ENCODE peak calls at places on chromosome 19, in five cellular contexts. One of them, this sample, is unnamed.

GRCh38 chr19:41740415-41741243 is 14.7 kb upstream of the CEACAM6 start:
- DNase-seq in pancreas: no peak
- DNase-seq in mucosa of descending colon: no peak
- DNase-seq in thyroid gland: no peak
- DNase-seq in esophagus squamous epithelium: no peak
- DNase-seq in this sample: no peak

GRCh38 chr19:47021536-47022139 is 2.0 kb downstream of the NPAS1 start:
- DNase-seq in thyroid gland: no peak
- DNase-seq in mucosa of descending colon: no peak
- DNase-seq in pancreas: no peak
- DNase-seq in esophagus squamous epithelium: no peak
- DNase-seq in this sample: no peak

GRCh38 chr19:39778763-39779162 is at the start of gene LEUTX:
- DNase-seq in pancreas: no peak
- DNase-seq in thyroid gland: no peak
- DNase-seq in esophagus squamous epithelium: no peak
- DNase-seq in mucosa of descending colon: no peak
- DNase-seq in this sample: no peak

GRCh38 chr19:7977021-7977722 is 28.3 kb downstream of the ELAVL1 start:
- DNase-seq in mucosa of descending colon: no peak
- DNase-seq in thyroid gland: no peak
- DNase-seq in esophagus squamous epithelium: no peak
- DNase-seq in pancreas: no peak
- DNase-seq in this sample: no peak

GRCh38 chr19:17332677-17333581 is 1.7 kb downstream of the ANO8 start:
- DNase-seq in thyroid gland: no peak
- DNase-seq in pancreas: no peak
- DNase-seq in esophagus squamous epithelium: no peak
- DNase-seq in mucosa of descending colon: peak; percentile 66
- DNase-seq in this sample: no peak

GRCh38 chr19:20256606-20257005 is 89.6 kb downstream of the ZNF486 start:
- DNase-seq in mucosa of descending colon: no peak
- DNase-seq in thyroid gland: peak; percentile 74
- DNase-seq in esophagus squamous epithelium: no peak
- DNase-seq in pancreas: no peak
- DNase-seq in this sample: no peak

GRCh38 chr19:18488838-18489626 is 32.8 kb downstream of the ELL start:
- DNase-seq in thyroid gland: peak; percentile 84
- DNase-seq in pancreas: peak; percentile 78
- DNase-seq in mucosa of descending colon: no peak
- DNase-seq in esophagus squamous epithelium: no peak
- DNase-seq in this sample: no peak

GRCh38 chr19:45577111-45577905 is 7.3 kb downstream of the OPA3 start:
- DNase-seq in pancreas: peak; percentile 59
- DNase-seq in mucosa of descending colon: peak; percentile 65
- DNase-seq in esophagus squamous epithelium: no peak
- DNase-seq in thyroid gland: no peak
- DNase-seq in this sample: no peak

GRCh38 chr19:46890423-46891170 is 29.8 kb downstream of the ARHGAP35 start:
- DNase-seq in esophagus squamous epithelium: no peak
- DNase-seq in thyroid gland: no peak
- DNase-seq in mucosa of descending colon: no peak
- DNase-seq in pancreas: no peak
- DNase-seq in this sample: no peak

GRCh38 chr19:48368942-48369341 is 4.8 kb downstream of the SYNGR4 start:
- DNase-seq in mucosa of descending colon: peak; percentile 88
- DNase-seq in pancreas: no peak
- DNase-seq in esophagus squamous epithelium: no peak
- DNase-seq in thyroid gland: peak; percentile 19
- DNase-seq in this sample: no peak

GRCh38 chr19:15508035-15508710 is at the start of gene CYP4F22:
- DNase-seq in thyroid gland: no peak
- DNase-seq in mucosa of descending colon: no peak
- DNase-seq in pancreas: no peak
- DNase-seq in esophagus squamous epithelium: no peak
- DNase-seq in this sample: no peak

GRCh38 chr19:46478356-46478986 is 7.1 kb upstream of the PNMA8A start:
- DNase-seq in pancreas: no peak
- DNase-seq in mucosa of descending colon: no peak
- DNase-seq in thyroid gland: no peak
- DNase-seq in esophagus squamous epithelium: no peak
- DNase-seq in this sample: peak; percentile 60

GRCh38 chr19:618674-619285 is 14.6 kb downstream of the POLRMT start:
- DNase-seq in thyroid gland: no peak
- DNase-seq in mucosa of descending colon: no peak
- DNase-seq in pancreas: no peak
- DNase-seq in esophagus squamous epithelium: no peak
- DNase-seq in this sample: no peak

GRCh38 chr19:49793561-49793840 is 19.6 kb downstream of the FUZ start:
- DNase-seq in mucosa of descending colon: no peak
- DNase-seq in esophagus squamous epithelium: no peak
- DNase-seq in thyroid gland: no peak
- DNase-seq in pancreas: no peak
- DNase-seq in this sample: no peak

GRCh38 chr19:38506723-38507550 is 73.4 kb downstream of the RYR1 start:
- DNase-seq in esophagus squamous epithelium: peak; percentile 52
- DNase-seq in thyroid gland: no peak
- DNase-seq in mucosa of descending colon: peak; percentile 96
- DNase-seq in pancreas: peak; percentile 82
- DNase-seq in this sample: peak; percentile 82

GRCh38 chr19:18291019-18291524 is 9.7 kb upstream of the JUND start:
- DNase-seq in thyroid gland: no peak
- DNase-seq in mucosa of descending colon: no peak
- DNase-seq in esophagus squamous epithelium: no peak
- DNase-seq in pancreas: no peak
- DNase-seq in this sample: no peak

GRCh38 chr19:18700501-18701249 is 17.2 kb downstream of the CRTC1 start:
- DNase-seq in mucosa of descending colon: peak; percentile 85
- DNase-seq in pancreas: peak; percentile 92
- DNase-seq in thyroid gland: peak; percentile 95
- DNase-seq in esophagus squamous epithelium: peak; percentile 17
- DNase-seq in this sample: no peak

GRCh38 chr19:35510626-35510964 is 2.9 kb downstream of the DMKN start:
- DNase-seq in thyroid gland: no peak
- DNase-seq in pancreas: no peak
- DNase-seq in esophagus squamous epithelium: no peak
- DNase-seq in mucosa of descending colon: no peak
- DNase-seq in this sample: no peak
- H3K4me3 ChIP-seq in thyroid gland: peak overlapping the region; percentile 37
- H3K4me3 ChIP-seq in pancreas: peak overlapping the region; percentile 64
- H3K4me3 ChIP-seq in esophagus squamous epithelium: peak overlapping the region; percentile 43
- H3K4me3 ChIP-seq in mucosa of descending colon: no peak overlapping the region
- H3K4me3 ChIP-seq in this sample: no peak overlapping the region

GRCh38 chr19:13990085-13990484 is 16.0 kb downstream of the RFX1 start:
- DNase-seq in esophagus squamous epithelium: no peak
- DNase-seq in mucosa of descending colon: no peak
- DNase-seq in thyroid gland: no peak
- DNase-seq in pancreas: no peak
- DNase-seq in this sample: no peak

GRCh38 chr19:13986348-13986904 is 19.7 kb downstream of the RFX1 start:
- DNase-seq in mucosa of descending colon: peak; percentile 96
- DNase-seq in pancreas: no peak
- DNase-seq in esophagus squamous epithelium: peak; percentile 76
- DNase-seq in thyroid gland: peak; percentile 76
- DNase-seq in this sample: peak; percentile 40

GRCh38 chr19:13984875-13985741 is 21.0 kb downstream of the RFX1 start:
- DNase-seq in mucosa of descending colon: no peak
- DNase-seq in esophagus squamous epithelium: no peak
- DNase-seq in pancreas: no peak
- DNase-seq in thyroid gland: peak; percentile 78
- DNase-seq in this sample: no peak

GRCh38 chr19:13985771-13986347 is 20.3 kb downstream of the RFX1 start:
- DNase-seq in thyroid gland: no peak
- DNase-seq in esophagus squamous epithelium: no peak
- DNase-seq in pancreas: no peak
- DNase-seq in mucosa of descending colon: no peak
- DNase-seq in this sample: no peak

DNA sequence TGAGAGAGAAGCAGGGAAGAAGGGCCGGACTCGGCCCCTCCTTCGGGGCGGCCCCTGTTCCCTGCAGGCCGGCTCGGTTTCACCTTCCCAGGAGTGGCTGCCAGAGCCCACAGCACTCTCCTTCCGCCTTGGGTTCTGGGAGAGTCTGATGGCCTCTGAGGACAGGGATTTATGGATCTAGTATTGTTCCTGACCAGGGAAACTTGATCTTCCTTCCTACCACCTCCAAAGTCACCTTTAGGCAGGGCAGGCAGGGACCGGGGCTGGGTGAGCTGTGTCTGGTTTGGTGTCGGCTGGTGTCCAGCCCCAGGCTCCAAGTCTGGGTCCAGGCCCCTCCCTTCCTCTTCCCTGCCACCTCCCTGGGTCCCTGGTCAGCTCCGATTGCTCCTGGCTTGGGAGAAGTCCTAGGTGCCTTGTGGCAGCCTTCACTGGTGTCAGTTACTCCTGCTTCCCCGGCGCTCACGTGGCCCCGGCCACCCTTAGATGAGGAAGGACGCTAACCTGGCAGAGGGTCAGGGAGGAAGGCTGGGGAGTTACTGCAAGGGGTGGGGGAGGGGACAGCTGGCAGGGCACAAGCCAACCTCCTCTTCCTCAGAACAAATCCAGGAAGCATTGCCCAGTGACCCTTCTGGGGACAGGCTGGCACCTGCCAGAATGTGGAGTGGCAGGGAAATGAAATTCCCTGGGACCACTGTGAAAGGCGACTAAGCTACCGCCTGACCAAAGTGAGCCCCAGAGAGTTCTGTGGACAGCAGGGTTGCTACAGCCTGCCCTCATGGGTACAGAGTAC is 18.8 kb downstream of the RFX1 start:
- DNase-seq in pancreas: no peak
- DNase-seq in thyroid gland: peak; percentile 76
- DNase-seq in mucosa of descending colon: no peak
- DNase-seq in esophagus squamous epithelium: no peak
- DNase-seq in this sample: no peak
- H3K4me3 ChIP-seq in pancreas: no peak overlapping the region
- H3K4me3 ChIP-seq in thyroid gland: no peak overlapping the region
- H3K4me3 ChIP-seq in mucosa of descending colon: no peak overlapping the region
- H3K4me3 ChIP-seq in esophagus squamous epithelium: no peak overlapping the region
- H3K4me3 ChIP-seq in this sample: no peak overlapping the region

GRCh38 chr19:29943615-29944014 is 1.6 kb downstream of the URI1 start:
- DNase-seq in mucosa of descending colon: no peak
- DNase-seq in thyroid gland: no peak
- DNase-seq in esophagus squamous epithelium: no peak
- DNase-seq in pancreas: no peak
- DNase-seq in this sample: no peak
- H3K4me3 ChIP-seq in mucosa of descending colon: no peak overlapping the region
- H3K4me3 ChIP-seq in thyroid gland: no peak overlapping the region
- H3K4me3 ChIP-seq in esophagus squamous epithelium: peak overlapping the region; percentile 91
- H3K4me3 ChIP-seq in pancreas: peak overlapping the region; percentile 77
- H3K4me3 ChIP-seq in this sample: peak overlapping the region; percentile 100

GRCh38 chr19:54893406-54893805 is 12.5 kb upstream of the NCR1 start:
- DNase-seq in mucosa of descending colon: no peak
- DNase-seq in thyroid gland: no peak
- DNase-seq in esophagus squamous epithelium: no peak
- DNase-seq in pancreas: no peak
- DNase-seq in this sample: no peak
- H3K4me3 ChIP-seq in mucosa of descending colon: no peak overlapping the region
- H3K4me3 ChIP-seq in thyroid gland: no peak overlapping the region
- H3K4me3 ChIP-seq in esophagus squamous epithelium: no peak overlapping the region
- H3K4me3 ChIP-seq in pancreas: no peak overlapping the region
- H3K4me3 ChIP-seq in this sample: no peak overlapping the region

GRCh38 chr19:12695090-12695489 is 1.3 kb downstream of the FBXW9 start:
- DNase-seq in thyroid gland: no peak
- DNase-seq in pancreas: no peak
- DNase-seq in esophagus squamous epithelium: no peak
- DNase-seq in mucosa of descending colon: no peak
- DNase-seq in this sample: no peak

GRCh38 chr19:12695997-12696365 is 450 bp downstream of the FBXW9 start:
- DNase-seq in pancreas: no peak
- DNase-seq in thyroid gland: no peak
- DNase-seq in esophagus squamous epithelium: no peak
- DNase-seq in mucosa of descending colon: no peak
- DNase-seq in this sample: no peak

GRCh38 chr19:12694641-12695040 is 1.8 kb downstream of the FBXW9 start:
- DNase-seq in pancreas: no peak
- DNase-seq in esophagus squamous epithelium: no peak
- DNase-seq in thyroid gland: no peak
- DNase-seq in mucosa of descending colon: no peak
- DNase-seq in this sample: no peak

GRCh38 chr19:12696366-12697335 is at the start of gene FBXW9:
- DNase-seq in pancreas: peak; percentile 95
- DNase-seq in thyroid gland: peak; percentile 95
- DNase-seq in mucosa of descending colon: peak; percentile 96
- DNase-seq in esophagus squamous epithelium: peak; percentile 84
- DNase-seq in this sample: peak; percentile 91

DNA sequence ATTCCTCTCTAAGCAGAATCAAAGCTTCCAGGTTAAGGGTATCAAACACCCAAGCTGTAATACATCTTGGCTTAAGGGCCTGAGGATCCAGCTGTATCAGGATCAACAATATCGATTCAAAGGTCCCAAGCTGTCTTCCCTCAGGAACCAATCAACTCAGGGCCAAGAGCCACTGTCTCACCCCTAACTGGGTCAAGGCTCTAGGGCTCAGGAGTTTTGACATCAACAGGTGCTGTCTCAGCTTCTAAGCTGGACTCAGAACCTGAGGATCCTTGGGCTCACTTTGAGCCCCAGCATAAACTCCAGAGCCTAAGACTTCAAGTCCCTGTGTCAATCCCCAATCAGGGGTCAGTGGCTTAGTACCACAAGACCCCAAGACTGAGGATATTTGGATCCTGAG is 917 bp downstream of the FBXW9 start:
- DNase-seq in thyroid gland: no peak
- DNase-seq in pancreas: no peak
- DNase-seq in mucosa of descending colon: no peak
- DNase-seq in esophagus squamous epithelium: no peak
- DNase-seq in this sample: no peak
- H3K4me3 ChIP-seq in thyroid gland: peak overlapping the region; percentile 90
- H3K4me3 ChIP-seq in pancreas: peak overlapping the region; percentile 61
- H3K4me3 ChIP-seq in mucosa of descending colon: no peak overlapping the region
- H3K4me3 ChIP-seq in esophagus squamous epithelium: peak overlapping the region; percentile 97
- H3K4me3 ChIP-seq in this sample: peak overlapping the region; percentile 88

DNA sequence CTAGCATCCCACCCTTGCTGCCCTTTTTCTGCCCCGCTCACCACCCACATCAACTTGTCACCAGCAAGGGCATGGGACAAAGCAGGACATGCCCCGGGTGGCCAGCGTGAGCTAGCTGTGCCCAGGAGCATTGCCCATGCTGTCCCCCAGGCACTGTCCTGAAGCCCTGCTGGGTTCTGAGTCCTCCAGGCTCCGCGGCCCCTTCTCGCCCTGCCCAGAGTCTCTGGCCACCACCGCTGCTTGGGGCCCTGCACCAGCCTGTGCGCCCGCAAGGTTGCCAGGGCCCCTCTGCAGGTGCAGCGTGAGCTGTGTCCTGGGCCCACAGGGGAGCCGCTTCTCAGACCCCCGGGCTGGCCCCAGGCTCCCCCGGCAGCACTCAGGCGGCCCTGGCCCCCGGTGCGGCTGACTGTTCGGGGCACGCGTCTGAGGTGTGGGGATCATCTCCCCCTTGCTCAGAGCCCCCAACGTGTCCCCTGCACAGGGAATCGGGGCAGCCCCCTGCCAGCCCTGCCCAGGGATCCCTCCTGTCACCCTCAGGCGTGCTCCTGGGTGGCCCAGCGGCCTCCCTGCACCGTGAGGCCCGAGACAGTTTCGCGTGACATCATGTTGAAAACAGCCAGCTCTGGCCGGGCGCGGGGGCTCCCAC is 4.1 kb downstream of the CSNK1G2 start:
- DNase-seq in thyroid gland: no peak
- DNase-seq in mucosa of descending colon: no peak
- DNase-seq in pancreas: no peak
- DNase-seq in esophagus squamous epithelium: no peak
- DNase-seq in this sample: no peak
- H3K4me3 ChIP-seq in thyroid gland: no peak overlapping the region
- H3K4me3 ChIP-seq in mucosa of descending colon: no peak overlapping the region
- H3K4me3 ChIP-seq in pancreas: no peak overlapping the region
- H3K4me3 ChIP-seq in esophagus squamous epithelium: no peak overlapping the region
- H3K4me3 ChIP-seq in this sample: no peak overlapping the region

GRCh38 chr19:33195711-33196347 is 1.7 kb downstream of the LRP3 start:
- DNase-seq in mucosa of descending colon: peak; percentile 46
- DNase-seq in esophagus squamous epithelium: no peak
- DNase-seq in thyroid gland: no peak
- DNase-seq in pancreas: no peak
- DNase-seq in this sample: no peak
- H3K4me3 ChIP-seq in mucosa of descending colon: no peak overlapping the region
- H3K4me3 ChIP-seq in esophagus squamous epithelium: peak overlapping the region; percentile 47
- H3K4me3 ChIP-seq in thyroid gland: peak overlapping the region; percentile 45
- H3K4me3 ChIP-seq in pancreas: peak overlapping the region; percentile 66
- H3K4me3 ChIP-seq in this sample: peak overlapping the region; percentile 82

This sample was measured in SK-N-MC.